ENCODE peak calls at places on chromosomes 4 and X, in eight cellular contexts. K is activated CD4-positive, alpha-beta T cell treated with anti-CD3 and anti-CD28 coated beads for 24 hours; R is EL; X is fibroblast of lung; G is progenitor cell of endocrine pancreas; W is pancreas; C is lower leg skin; S is fibroblast of mammary gland. B is an unnamed sample.

GRCh38 chr4:81360722-81361121 is 111.0 kb downstream of the RASGEF1B start:
- DNase-seq in X (peak), K (no peak), G (no peak), S (peak), W (no peak), C (no peak), R (no peak), B (no peak)

GRCh38 chr4:158253350-158253980 is 43.2 kb downstream of the TMEM144 start:
- DNase-seq in R (peak), G (peak), C (peak), K (no peak), S (peak), W (no peak), X (peak), B (no peak)

GRCh38 chrX:12370444-12371089 is 232.3 kb downstream of the FRMPD4 start:
- DNase-seq in K (no peak), C (no peak), S (peak), W (no peak), G (no peak), X (peak), R (peak), B (no peak)

GRCh38 chr4:21242163-21242562 is 541.9 kb downstream of the PACRGL start:
- DNase-seq in S (no peak), R (no peak), W (no peak), C (no peak), K (no peak), G (no peak), X (no peak), B (no peak)

GRCh38 chr4:40621592-40622512 is 7.8 kb downstream of the RBM47 start:
- DNase-seq in X (peak), G (no peak), K (no peak), C (peak), S (peak), R (peak), W (no peak), B (peak)

GRCh38 chr4:95599777-95600436 is 51.1 kb upstream of the UNC5C start:
- DNase-seq in S (no peak), W (no peak), X (no peak), R (no peak), K (no peak), C (no peak), G (no peak), B (no peak)

GRCh38 chr4:102311407-102311806 is 33.9 kb downstream of the SLC39A8 start:
- DNase-seq in K (no peak), G (no peak), X (no peak), C (no peak), S (no peak), R (no peak), W (no peak), B (no peak)

GRCh38 chr4:115128037-115128436 is 14.6 kb upstream of the NDST4 start:
- DNase-seq in K (no peak), X (peak), G (no peak), W (no peak), S (no peak), C (no peak), R (no peak), B (no peak)

GRCh38 chr4:8038702-8039251 is 99.1 kb upstream of the AFAP1 start:
- DNase-seq in G (no peak), C (no peak), S (no peak), X (no peak), R (no peak), K (no peak), W (no peak), B (no peak)

GRCh38 chr4:112343330-112343729 is 46.2 kb downstream of the ALPK1 start:
- DNase-seq in R (no peak), X (no peak), G (no peak), W (no peak), C (no peak), S (no peak), K (no peak), B (no peak)

GRCh38 chrX:39689374-39690104 is 408.2 kb downstream of the BCOR start:
- DNase-seq in K (no peak), W (no peak), C (no peak), R (no peak), G (no peak), S (no peak), X (no peak), B (no peak)

GRCh38 chr4:123506311-123506685 is 109.7 kb downstream of the SPRY1 start:
- DNase-seq in K (no peak), G (no peak), R (no peak), X (no peak), S (no peak), W (no peak), C (no peak), B (no peak)

GRCh38 chr4:93184093-93184492 is 644.5 kb upstream of the ATOH1 start:
- DNase-seq in R (no peak), K (no peak), C (no peak), X (no peak), S (no peak), G (no peak), W (no peak), B (no peak)

GRCh38 chrX:65406532-65406931 is 128.1 kb downstream of the LAS1L start:
- DNase-seq in X (no peak), R (peak), G (no peak), K (peak), W (no peak), S (no peak), C (no peak), B (no peak)

GRCh38 chr4:83217721-83218522 is 66.7 kb downstream of the COQ2 start:
- DNase-seq in R (peak), X (no peak), S (no peak), G (no peak), K (no peak), W (no peak), C (no peak), B (no peak)

GRCh38 chr4:3721186-3721585 is 45.0 kb upstream of the ADRA2C start:
- DNase-seq in R (no peak), G (no peak), S (no peak), W (no peak), C (no peak), X (no peak), K (no peak), B (no peak)

B was measured in suprapubic skin.